ENCODE peak calls at places on chromosomes 16 and 17, in seven cellular contexts. Z is cardiac muscle cell; K is activated CD4-positive, alpha-beta T cell treated with anti-CD3 and anti-CD28 coated beads, Interleukin-2, amount 50 U/mL, for 4 hours; I is activated naive CD4-positive, alpha-beta T cell; C is OCI-LY7; G is NCI-H1417 treated with DMSO at 0.1 percent for 48 hours; M is stomach. D is an unnamed sample.

GRCh38 chr16:77807-78443 is at the start of gene MPG:
- DNase-seq in Z (peak), K (peak), I (peak), C (peak), G (no peak), M (peak), D (peak)

GRCh38 chr16:2799205-2799851 is 1.1 kb downstream of the PRSS41 start:
- DNase-seq in Z (no peak), K (no peak), I (no peak), C (no peak), G (no peak), M (no peak), D (no peak)

GRCh38 chr17:2064980-2065785 is 10.3 kb downstream of the HIC1 start:
- DNase-seq in Z (peak), K (peak), I (peak), C (peak), G (no peak), M (no peak), D (no peak)

GRCh38 chr17:80005360-80006338 is 30.0 kb downstream of the TBC1D16 start:
- DNase-seq in Z (peak), K (peak), I (peak), C (peak), G (no peak), M (peak), D (peak)

GRCh38 chr16:74922150-74923138 is 62.5 kb downstream of the WDR59 start:
- DNase-seq in Z (peak), K (no peak), I (no peak), C (no peak), G (no peak), M (no peak), D (no peak)

GRCh38 chr16:88305176-88305575 is 77.6 kb upstream of the ZNF469 start:
- DNase-seq in Z (no peak), K (no peak), I (no peak), C (no peak), G (no peak), M (no peak), D (no peak)

GRCh38 chr17:40794466-40794865 is 5.3 kb downstream of the KRT28 start:
- DNase-seq in Z (no peak), K (no peak), I (no peak), C (no peak), G (no peak), M (no peak), D (no peak)

GRCh38 chr17:42275527-42276358 is 448 bp downstream of the STAT5B start:
- DNase-seq in Z (peak), K (peak), I (no peak), C (peak), G (no peak), M (no peak), D (peak)

GRCh38 chr16:4651842-4652241 is 27.2 kb downstream of the MGRN1 start:
- DNase-seq in Z (no peak), K (no peak), I (no peak), C (no peak), G (no peak), M (no peak), D (no peak)

GRCh38 chr16:84084570-84085270 is 32.0 kb downstream of the MBTPS1 start:
- DNase-seq in Z (peak), K (peak), I (peak), C (peak), G (no peak), M (peak), D (no peak)

GRCh38 chr16:75323928-75324327 is 72.5 kb upstream of the BCAR1 start:
- DNase-seq in Z (no peak), K (no peak), I (no peak), C (no peak), G (no peak), M (no peak), D (no peak)

GRCh38 chr16:17358350-17358749 is 112.4 kb downstream of the XYLT1 start:
- DNase-seq in Z (no peak), K (no peak), I (no peak), C (no peak), G (no peak), M (no peak), D (no peak)

GRCh38 chr16:84117482-84117843 is 721 bp upstream of the MBTPS1 start:
- DNase-seq in Z (no peak), K (peak), I (peak), C (peak), G (no peak), M (no peak), D (no peak)

GRCh38 chr17:64920419-64921172 is 1.3 kb upstream of the LRRC37A3 start:
- DNase-seq in Z (no peak), K (no peak), I (no peak), C (no peak), G (no peak), M (no peak), D (no peak)

GRCh38 chr17:31678431-31678830 is 180.6 kb downstream of the COPRS start:
- DNase-seq in Z (peak), K (no peak), I (no peak), C (no peak), G (no peak), M (no peak), D (no peak)

GRCh38 chr16:22001591-22001990 is 675 bp upstream of the PDZD9 start:
- DNase-seq in Z (peak), K (no peak), I (no peak), C (no peak), G (no peak), M (no peak), D (no peak)

GRCh38 chr17:28973414-28973813 is 22.1 kb upstream of the PHF12 start:
- DNase-seq in Z (peak), K (no peak), I (no peak), C (no peak), G (no peak), M (no peak), D (no peak)

GRCh38 chr16:29815793-29816693 is at the start of gene PAGR1:
- DNase-seq in Z (peak), K (peak), I (peak), C (peak), G (peak), M (peak), D (peak)

GRCh38 chr17:38451840-38452529 is 23.7 kb downstream of the ARHGAP23 start:
- DNase-seq in Z (peak), K (no peak), I (no peak), C (no peak), G (no peak), M (no peak), D (no peak)

GRCh38 chr16:48347191-48347860 is 37.9 kb downstream of the SIAH1 start:
- DNase-seq in Z (no peak), K (no peak), I (no peak), C (no peak), G (no peak), M (no peak), D (no peak)

GRCh38 chr16:15502041-15502725 is 67.8 kb downstream of the BMERB1 start:
- DNase-seq in Z (peak), K (no peak), I (no peak), C (no peak), G (no peak), M (no peak), D (no peak)

GRCh38 chr17:66747561-66748275 is 87.2 kb upstream of the CACNG5 start:
- DNase-seq in Z (peak), K (no peak), I (no peak), C (no peak), G (no peak), M (no peak), D (no peak)

GRCh38 chr17:81519284-81520020 is 6.9 kb upstream of the ACTG1 start:
- DNase-seq in Z (no peak), K (peak), I (no peak), C (peak), G (no peak), M (peak), D (peak)

GRCh38 chr16:4272114-4272954 is 489 bp downstream of the TFAP4 start:
- DNase-seq in Z (peak), K (no peak), I (peak), C (peak), G (no peak), M (peak), D (peak)

GRCh38 chr17:38669520-38669919 is 5.2 kb downstream of the EPOP start:
- DNase-seq in Z (no peak), K (no peak), I (no peak), C (no peak), G (no peak), M (no peak), D (no peak)

GRCh38 chr17:81365148-81365600 is 30.1 kb upstream of the BAHCC1 start:
- DNase-seq in Z (peak), K (no peak), I (no peak), C (no peak), G (no peak), M (peak), D (no peak)

GRCh38 chr17:20263595-20263994 is 203.7 kb downstream of the LGALS9B start:
- DNase-seq in Z (peak), K (no peak), I (no peak), C (no peak), G (no peak), M (no peak), D (no peak)

GRCh38 chr16:27398894-27399853 is 2.8 kb upstream of the IL21R start:
- DNase-seq in Z (no peak), K (no peak), I (no peak), C (peak), G (no peak), M (no peak), D (no peak)

GRCh38 chr17:31724026-31724425 is 135.0 kb downstream of the COPRS start:
- DNase-seq in Z (peak), K (no peak), I (no peak), C (no peak), G (no peak), M (no peak), D (no peak)

GRCh38 chr16:66300037-66300436 is 66.5 kb upstream of the CDH5 start:
- DNase-seq in Z (no peak), K (no peak), I (no peak), C (no peak), G (no peak), M (no peak), D (peak)